ENCODE peak calls at places on chromosomes 11 and 22, in four cellular contexts. G is thoracic aorta, T is prostate gland, H is brain microvascular endothelial cell. K is an unnamed sample.

GRCh38 chr11:60328460-60328859 is 1.4 kb downstream of the MS4A6E start:
- DNase-seq in H (no peak), G (no peak), T (no peak), K (no peak)

GRCh38 chr11:122235615-122236014 is 119.6 kb upstream of the BLID start:
- DNase-seq in T (no peak), H (peak), G (no peak), K (no peak)

GRCh38 chr11:79402912-79403311 is 37.9 kb downstream of the TENM4 start:
- DNase-seq in T (no peak), H (no peak), G (no peak), K (no peak)

GRCh38 chr11:117143390-117143789 is 697 bp upstream of the PAFAH1B2 start:
- DNase-seq in H (peak), G (no peak), T (peak), K (no peak)

GRCh38 chr11:10329935-10330334 is 25.1 kb downstream of the ADM start:
- DNase-seq in G (no peak), H (peak), T (no peak), K (no peak)

GRCh38 chr11:33933607-33934006 is 41.7 kb upstream of the LMO2 start:
- DNase-seq in G (no peak), T (no peak), H (no peak), K (no peak)

GRCh38 chr11:57305523-57305922 is 19.2 kb downstream of the TNKS1BP1 start:
- DNase-seq in H (no peak), G (no peak), T (no peak), K (peak)

GRCh38 chr11:126072141-126072741 is 9.6 kb upstream of the CDON start:
- DNase-seq in T (peak), H (no peak), G (no peak), K (no peak)

GRCh38 chr22:39920134-39920743 is 19.4 kb downstream of the GRAP2 start:
- DNase-seq in G (no peak), H (no peak), T (no peak), K (no peak)

GRCh38 chr22:48921411-48921903 is 906.2 kb downstream of the BRD1 start:
- DNase-seq in H (no peak), T (no peak), G (no peak), K (no peak)

GRCh38 chr11:38950882-38951281 is 2352.8 kb upstream of the RAG2 start:
- DNase-seq in T (no peak), G (no peak), H (no peak), K (no peak)

GRCh38 chr22:19661156-19661555 is 53.1 kb upstream of the SEPTIN5 start:
- DNase-seq in G (no peak), T (no peak), H (no peak), K (no peak)

DNA sequence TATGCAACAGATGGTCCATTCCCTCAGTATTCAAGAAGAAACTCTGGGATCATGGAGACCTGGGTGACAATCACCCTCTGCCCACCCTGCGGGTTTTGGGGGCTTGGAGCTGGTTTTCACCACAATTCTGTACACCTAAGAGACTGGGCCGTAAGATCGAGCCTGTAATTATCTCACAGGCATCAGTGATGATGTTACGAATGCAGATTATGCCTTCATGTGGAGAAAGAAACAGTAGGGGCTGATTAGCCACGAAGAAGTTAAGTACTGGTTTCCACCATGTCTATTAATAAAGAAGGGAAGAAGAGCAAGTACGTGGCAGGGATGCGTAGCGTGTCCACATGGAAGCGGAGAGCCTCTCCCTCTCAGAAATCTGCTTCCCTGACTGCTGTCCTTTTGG is 5.3 kb upstream of the EFCAB6 start:
- DNase-seq in H (no peak), G (no peak), T (no peak), K (no peak)
- TF ChIP-seq CTCF in H (no peak), G (no peak), T (no peak), K (no peak)

GRCh38 chr11:75025561-75025960 is 36.8 kb downstream of the NEU3 start:
- DNase-seq in H (no peak), G (no peak), T (no peak), K (no peak)
- TF ChIP-seq CTCF in H (no peak), G (no peak), T (no peak), K (no peak)

GRCh38 chr22:20885017-20885556 is 26.3 kb downstream of the SNAP29 start:
- DNase-seq in G (no peak), H (no peak), T (no peak), K (no peak)

GRCh38 chr22:20884454-20884853 is 25.6 kb downstream of the SNAP29 start:
- DNase-seq in G (no peak), T (no peak), H (no peak), K (no peak)

GRCh38 chr22:20887375-20887774 is 28.6 kb downstream of the SNAP29 start:
- DNase-seq in G (no peak), T (no peak), H (no peak), K (no peak)

GRCh38 chr22:20882855-20883254 is 24.0 kb downstream of the SNAP29 start:
- DNase-seq in H (no peak), T (no peak), G (no peak), K (no peak)

DNA sequence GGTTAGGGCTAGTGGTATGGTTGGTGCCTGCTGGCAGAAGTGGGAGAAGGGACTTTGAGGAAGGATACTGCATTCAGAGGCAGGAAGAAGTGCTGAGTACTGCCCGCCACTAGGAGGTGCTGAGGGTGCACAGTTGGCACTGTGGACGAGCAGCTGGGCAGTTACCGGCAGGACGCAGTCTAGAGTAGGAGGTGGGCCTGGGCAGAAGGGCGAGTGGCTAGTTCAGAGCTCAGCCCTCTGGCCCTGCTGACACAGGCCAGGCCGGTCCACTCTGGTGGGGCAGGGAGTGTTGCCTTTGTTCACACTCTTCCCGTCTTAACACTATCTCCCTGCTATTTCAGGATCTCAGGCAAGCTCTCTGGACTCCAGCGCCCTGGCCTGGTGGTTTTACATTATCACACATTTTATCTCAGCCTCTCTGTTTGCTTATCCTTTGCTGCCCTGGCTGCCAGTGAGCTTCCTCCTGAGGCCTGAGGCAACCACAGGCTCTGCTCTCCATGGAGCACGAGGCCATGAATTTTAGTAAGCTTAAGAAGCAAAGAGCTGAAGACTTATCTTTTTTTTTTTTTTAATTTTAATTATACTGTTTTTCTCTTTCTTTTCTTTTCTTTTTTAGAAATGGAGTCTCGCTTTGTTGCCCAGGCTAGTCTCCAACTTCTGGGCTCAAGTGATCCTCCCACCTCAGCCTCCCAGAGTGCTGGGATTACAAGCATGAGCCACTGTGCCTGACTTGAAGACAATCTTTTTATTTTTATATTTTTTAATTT is 26.9 kb downstream of the SNAP29 start:
- DNase-seq in T (peak), G (peak), H (peak), K (peak)
- TF ChIP-seq CTCF in T (peak), G (peak), H (peak), K (peak)

GRCh38 chr11:92653448-92653847 is 316.0 kb upstream of the MTNR1B start:
- DNase-seq in H (no peak), G (no peak), T (no peak), K (no peak)

DNA sequence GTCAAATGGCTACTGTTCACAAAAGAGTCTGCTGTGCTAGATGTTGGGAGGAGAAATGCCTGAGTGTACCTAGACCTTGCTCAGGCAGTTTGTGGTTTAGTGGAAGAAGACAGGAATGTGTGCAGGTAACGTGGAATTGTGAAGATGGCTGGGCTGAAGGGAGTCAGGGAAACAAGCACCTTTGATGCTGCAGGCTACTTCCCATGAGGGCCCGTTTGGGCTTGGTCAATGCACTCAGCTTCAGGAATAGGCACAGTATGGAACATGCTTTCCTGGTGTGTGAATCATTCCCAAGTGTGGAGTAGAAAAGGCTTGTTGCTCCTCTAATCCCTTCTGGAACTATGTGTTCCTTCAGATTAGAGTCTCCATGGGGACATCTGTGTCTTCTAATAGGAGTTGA is 318.3 kb upstream of the MTNR1B start:
- DNase-seq in H (no peak), T (no peak), G (no peak), K (no peak)
- TF ChIP-seq CTCF in H (no peak), T (no peak), G (no peak), K (no peak)

GRCh38 chr11:71370020-71370747 is 78.0 kb downstream of the DHCR7 start:
- DNase-seq in T (no peak), H (no peak), G (no peak), K (no peak)

GRCh38 chr11:71371674-71372069 is 76.5 kb downstream of the DHCR7 start:
- DNase-seq in G (no peak), T (no peak), H (no peak), K (no peak)

GRCh38 chr11:71370895-71371673 is 77.1 kb downstream of the DHCR7 start:
- DNase-seq in T (no peak), G (no peak), H (no peak), K (no peak)

GRCh38 chr11:71373791-71374454 is 74.3 kb downstream of the DHCR7 start:
- DNase-seq in H (no peak), G (no peak), T (no peak), K (no peak)

GRCh38 chr11:71372693-71373657 is 75.2 kb downstream of the DHCR7 start:
- DNase-seq in G (no peak), T (no peak), H (peak), K (no peak)
- TF ChIP-seq CTCF in G (no peak), T (peak), H (peak), K (peak)

DNA sequence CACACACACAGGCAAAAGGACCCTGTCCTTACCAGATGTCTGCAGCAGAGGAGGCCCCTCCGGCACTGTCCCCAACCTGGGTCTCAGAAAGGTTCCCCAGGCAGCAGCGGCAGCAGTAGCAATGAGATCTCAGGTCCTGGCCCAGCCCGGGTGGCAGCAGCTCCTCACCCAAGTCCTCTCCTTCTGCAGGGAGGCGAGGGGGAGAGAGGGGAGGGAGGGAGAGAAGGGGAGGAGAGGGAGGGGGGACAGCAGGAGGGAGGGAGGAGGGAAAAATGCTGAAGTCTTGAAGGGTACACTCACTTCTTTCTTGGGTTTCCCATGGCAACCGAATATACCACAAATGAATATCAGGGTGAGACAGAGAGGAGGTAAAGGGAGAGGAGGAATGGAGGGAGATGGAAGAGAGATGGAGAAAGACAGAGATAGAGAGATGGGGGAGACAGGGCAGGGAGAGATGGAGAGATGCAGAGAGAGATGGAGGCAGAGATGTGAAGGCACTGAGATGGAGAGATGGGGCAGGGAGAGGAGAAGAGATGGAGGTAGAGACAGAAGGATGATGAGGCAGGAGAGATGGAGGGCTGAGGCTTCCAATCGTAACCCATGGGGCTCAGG is 9.4 kb downstream of the ELFN2 start:
- DNase-seq in T (no peak), H (no peak), G (no peak), K (no peak)
- TF ChIP-seq CTCF in T (no peak), H (no peak), G (no peak), K (no peak)

DNA sequence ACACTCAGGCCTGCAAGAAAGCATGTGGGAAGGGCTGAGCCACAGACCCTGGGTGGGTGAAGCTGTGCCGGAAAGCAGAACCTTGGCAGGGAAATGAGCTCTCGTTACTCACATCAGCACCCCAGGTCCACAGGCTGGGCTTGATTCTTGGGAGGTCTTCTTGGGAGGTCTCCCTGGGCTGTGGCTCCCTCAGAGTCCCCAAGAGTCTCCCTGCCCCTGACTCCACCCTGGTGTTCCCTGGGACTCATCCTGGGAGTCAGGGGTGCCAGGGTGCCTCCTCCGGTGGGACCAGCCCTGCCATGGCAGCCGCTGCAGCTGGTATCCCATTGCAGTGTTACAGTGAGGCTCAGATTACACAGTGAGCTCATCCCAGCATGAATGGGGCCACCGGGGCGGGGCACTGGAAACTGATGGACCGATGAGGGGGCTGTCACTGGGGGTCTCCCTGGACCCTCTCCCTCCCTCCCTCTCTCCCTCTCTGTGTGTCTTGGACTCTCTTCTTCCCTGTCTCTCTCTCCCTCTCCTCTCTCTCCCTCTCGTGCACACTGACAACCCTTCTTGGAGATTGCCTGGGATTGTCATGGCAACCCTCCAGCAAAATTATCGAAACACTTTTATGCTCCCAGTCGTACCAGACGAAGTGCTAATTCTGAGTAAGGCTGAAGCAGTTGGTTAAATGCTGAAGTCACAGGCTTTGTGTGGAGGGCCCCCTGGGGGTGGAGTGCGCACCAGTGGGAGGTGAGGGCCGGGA is 8.7 kb upstream of the C11orf96 start:
- DNase-seq in H (peak), T (no peak), G (no peak), K (no peak)
- TF ChIP-seq CTCF in H (peak), T (no peak), G (no peak), K (no peak)

DNA sequence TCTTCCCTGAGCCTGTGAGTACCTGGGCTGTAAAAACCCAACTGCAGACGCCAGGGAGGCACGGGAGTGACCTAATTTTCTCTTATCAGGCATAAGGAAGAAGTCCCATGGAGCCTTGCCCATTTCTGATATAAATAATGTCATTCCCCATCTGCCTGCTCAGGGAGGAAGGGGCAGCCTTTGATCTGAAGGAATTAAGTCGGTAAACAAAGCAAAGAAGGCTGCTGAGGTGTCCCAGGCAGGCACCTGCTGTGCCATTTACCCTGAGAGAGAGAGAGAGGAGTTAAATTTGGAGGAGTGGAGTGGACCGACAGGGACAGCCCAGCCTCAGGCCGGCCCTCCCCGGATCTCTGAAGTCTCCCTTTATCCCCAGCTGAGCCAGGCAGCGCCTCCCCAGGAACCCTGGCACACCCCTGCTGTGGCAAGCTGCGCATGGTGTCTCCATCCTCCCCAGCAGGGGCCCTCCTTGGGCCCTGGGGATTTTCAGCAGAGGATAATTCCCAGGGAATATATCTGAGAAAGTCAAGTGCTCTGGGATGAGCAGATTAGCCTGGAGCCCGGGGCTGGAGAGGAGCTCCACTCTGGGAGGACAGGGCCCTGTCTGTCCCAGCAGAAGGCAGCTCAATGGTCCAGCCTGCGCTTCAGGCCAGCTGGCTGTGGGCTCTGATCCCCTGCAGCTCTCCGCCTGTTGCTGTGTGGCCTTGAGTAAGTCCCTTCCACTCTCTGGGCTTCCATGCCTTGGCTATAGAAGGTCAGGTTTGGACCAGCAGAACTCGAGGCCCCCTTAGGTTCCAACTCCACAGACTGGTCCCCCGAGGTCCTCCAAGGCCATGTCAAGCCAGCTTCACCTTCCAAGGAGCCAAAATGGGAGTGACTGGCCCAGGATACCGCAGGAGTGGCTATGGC is 17.5 kb upstream of the CABP7 start:
- DNase-seq in G (no peak), H (no peak), T (no peak), K (no peak)
- TF ChIP-seq CTCF in G (no peak), H (peak), T (no peak), K (no peak)

GRCh38 chr11:86535773-86536172 is 136.6 kb downstream of the ME3 start:
- DNase-seq in G (no peak), H (no peak), T (no peak), K (no peak)

GRCh38 chr11:86538223-86538548 is 134.2 kb downstream of the ME3 start:
- DNase-seq in G (no peak), H (no peak), T (no peak), K (no peak)

GRCh38 chr11:86537541-86538222 is 134.7 kb downstream of the ME3 start:
- DNase-seq in G (no peak), H (peak), T (no peak), K (no peak)
- TF ChIP-seq CTCF in G (no peak), H (peak), T (no peak), K (no peak)